ENCODE peak calls at places on chromosomes 7 and 10, in ten cellular contexts. G is activated CD4-positive, alpha-beta memory T cell treated with anti-CD3 and anti-CD28 coated beads, Interleukin-2, amount 10 ng/mL, durations not matched to agents 7 days and 5 days; B is ascending aorta; R is fibroblast of pulmonary artery; M is EL; K is aorta; H is mammary epithelial cell; Y is foreskin fibroblast; N is activated CD8-positive, alpha-beta memory T cell treated with anti-CD3 and anti-CD28 coated beads for 24 hours; J is activated CD4-positive, alpha-beta T cell treated with anti-CD3 and anti-CD28 coated beads, Interleukin-2, amount 50 U/mL, for 1 hour. L is an unnamed sample.

GRCh38 chr10:71138126-71138860 is 74.1 kb upstream of the UNC5B start:
- DNase-seq in M (no peak), K (no peak), N (peak), Y (no peak), B (no peak), H (no peak), J (no peak), R (no peak), G (no peak), L (peak)

GRCh38 chr10:103549349-103549685 is 55.8 kb downstream of the NEURL1 start:
- DNase-seq in H (no peak), K (no peak), M (no peak), R (no peak), J (no peak), B (no peak), Y (no peak), G (no peak), N (no peak), L (no peak)

GRCh38 chr10:73842349-73842748 is 31.0 kb upstream of the NDST2 start:
- DNase-seq in Y (no peak), N (no peak), K (no peak), R (no peak), J (no peak), M (no peak), G (no peak), H (no peak), B (no peak), L (no peak)

GRCh38 chr7:22387583-22387982 is 30.6 kb upstream of the RAPGEF5 start:
- DNase-seq in G (no peak), B (no peak), J (no peak), N (no peak), Y (peak), R (peak), M (peak), K (peak), H (no peak), L (peak)

GRCh38 chr7:41880107-41880506 is 177.2 kb upstream of the INHBA start:
- DNase-seq in K (no peak), N (no peak), G (no peak), M (peak), R (peak), Y (peak), B (no peak), J (no peak), H (no peak), L (peak)

GRCh38 chr7:155833651-155834050 is 21.4 kb upstream of the SHH start:
- DNase-seq in Y (no peak), M (no peak), N (no peak), R (no peak), J (no peak), K (no peak), G (no peak), H (no peak), B (no peak), L (no peak)

GRCh38 chr7:90727412-90727811 is 131.3 kb downstream of the CDK14 start:
- DNase-seq in K (no peak), R (no peak), H (no peak), G (no peak), Y (no peak), B (no peak), M (no peak), N (no peak), J (no peak), L (no peak)

GRCh38 chr10:124101351-124101750 is 8.0 kb upstream of the CHST15 start:
- DNase-seq in G (no peak), H (peak), M (no peak), R (no peak), J (no peak), K (no peak), B (no peak), N (no peak), Y (no peak), L (no peak)

GRCh38 chr10:132385721-132386418 is 11.1 kb upstream of the PWWP2B start:
- DNase-seq in K (peak), Y (no peak), G (no peak), N (no peak), M (no peak), J (no peak), R (no peak), H (no peak), B (no peak), L (no peak)